ENCODE peak calls at places on chromosomes 2 and 18, in four cellular contexts. P is cardiac muscle cell, D is right cardiac atrium, V is small intestine. C is an unnamed sample.

GRCh38 chr2:101792208-101792607 is 94.7 kb downstream of the MAP4K4 start:
- DNase-seq in P (no peak), D (no peak), V (no peak), C (no peak)

GRCh38 chr18:23519725-23520124 is 16.4 kb downstream of the RMC1 start:
- DNase-seq in P (no peak), D (no peak), V (no peak), C (no peak)

GRCh38 chr2:221532641-221533040 is 39.5 kb downstream of the EPHA4 start:
- DNase-seq in P (no peak), D (no peak), V (no peak), C (no peak)

GRCh38 chr2:25378731-25379490 is 37.2 kb upstream of the DNMT3A start:
- DNase-seq in P (no peak), D (no peak), V (no peak), C (peak; percentile 2)

GRCh38 chr2:19738707-19739106 is 163.1 kb downstream of the TTC32 start:
- DNase-seq in P (no peak), D (peak; percentile 75), V (no peak), C (no peak)

GRCh38 chr2:241692448-241692847 is 5.8 kb upstream of the DTYMK start:
- DNase-seq in P (no peak), D (no peak), V (no peak), C (peak; percentile 30)

GRCh38 chr18:9907867-9908266 is 5.9 kb upstream of the VAPA start:
- DNase-seq in P (no peak), D (no peak), V (no peak), C (no peak)

GRCh38 chr2:193103064-193103463 is 908.3 kb upstream of the TMEFF2 start:
- DNase-seq in P (no peak), D (no peak), V (peak; percentile 82), C (peak; percentile 4)

GRCh38 chr18:54444309-54444914 is 86.7 kb downstream of the C18orf54 start:
- DNase-seq in P (peak; percentile 63), D (peak; percentile 23), V (peak; percentile 45), C (peak; percentile 73)

GRCh38 chr2:36963106-36963505 is 3.2 kb downstream of the STRN start:
- DNase-seq in P (no peak), D (no peak), V (no peak), C (peak; percentile 26)

GRCh38 chr2:36963734-36964133 is 2.6 kb downstream of the STRN start:
- DNase-seq in P (no peak), D (no peak), V (no peak), C (no peak)

GRCh38 chr2:36965751-36966369 is 476 bp downstream of the STRN start:
- DNase-seq in P (peak; percentile 76), D (peak; percentile 19), V (peak; percentile 35), C (peak; percentile 73)

GRCh38 chr2:36965196-36965595 is 1.1 kb downstream of the STRN start:
- DNase-seq in P (no peak), D (no peak), V (peak; percentile 48), C (no peak)

DNA sequence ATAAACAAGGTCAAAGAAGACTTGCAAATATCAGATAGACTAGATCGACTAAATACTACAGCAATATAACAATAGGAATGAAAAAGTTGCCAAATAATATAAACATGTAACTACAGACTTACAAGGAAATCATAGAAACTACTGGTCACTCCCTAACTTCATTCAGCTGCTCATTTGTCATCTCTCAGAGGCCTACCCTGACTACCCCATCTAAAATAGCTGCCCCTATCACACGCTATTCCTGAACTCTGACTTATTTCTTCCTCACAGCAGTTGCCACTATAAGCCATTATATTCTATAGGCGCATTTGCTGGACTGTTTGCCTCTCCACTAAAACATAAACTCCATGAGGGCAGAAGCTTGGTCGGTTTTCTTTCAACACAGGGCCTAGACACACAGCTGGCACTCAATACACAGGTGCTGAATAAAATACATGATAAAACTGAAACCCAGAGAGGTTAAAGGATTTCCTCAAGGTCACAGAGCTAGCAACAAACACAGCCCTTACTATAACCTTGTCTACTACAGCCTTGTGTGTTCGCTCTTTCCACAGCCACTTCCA is 1.8 kb downstream of the STRN start:
- DNase-seq in P (no peak), D (no peak), V (no peak), C (no peak)
- H3K4me3 ChIP-seq in P (peak overlapping the region; percentile 70), D (peak overlapping the region; percentile 99), V (peak overlapping the region; percentile 10), C (no peak overlapping the region)

DNA sequence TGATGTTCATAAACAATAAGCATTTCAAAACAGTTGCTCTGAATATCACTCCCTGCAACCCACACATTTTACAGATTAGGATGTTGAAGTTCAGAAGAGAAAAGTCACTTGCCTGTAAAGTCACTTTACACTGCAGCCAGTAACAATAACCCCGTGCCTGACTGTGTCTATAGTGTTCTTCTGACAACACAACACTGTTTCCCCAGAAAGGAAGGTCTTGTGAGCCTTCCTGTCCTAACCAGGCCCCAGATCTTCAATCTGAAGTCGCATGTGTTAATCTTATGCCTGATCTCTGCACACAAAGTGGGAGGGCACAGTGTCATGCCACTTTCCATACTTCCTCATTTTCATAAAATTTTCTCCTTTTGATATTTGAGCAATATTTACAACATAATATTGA is 120.2 kb downstream of the FEZ2 start:
- DNase-seq in P (no peak), D (no peak), V (no peak), C (no peak)
- H3K27ac ChIP-seq in P (no peak overlapping the region), D (peak overlapping the region; percentile 60), V (no peak overlapping the region), C (peak overlapping the region; percentile 18)

DNA sequence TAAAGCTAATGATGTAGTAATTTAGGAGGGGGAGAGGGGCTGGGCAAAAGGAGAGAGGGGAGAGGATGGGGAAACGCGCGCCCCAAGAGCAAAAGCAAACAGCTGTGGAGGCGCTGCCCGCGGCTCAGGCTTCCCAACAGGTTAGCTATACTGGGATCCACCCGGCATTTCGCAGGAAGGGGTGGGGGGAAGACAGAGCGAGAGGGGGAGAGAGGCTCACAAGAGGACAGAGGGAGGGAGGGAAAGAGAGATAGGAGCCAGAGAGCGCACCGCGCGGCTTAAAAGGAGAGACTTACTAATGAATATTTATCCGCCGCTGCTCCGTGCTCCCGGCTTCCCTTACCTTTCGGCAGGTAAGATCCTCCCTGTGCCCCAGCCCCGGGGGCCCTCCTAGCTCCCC is 7.5 kb upstream of the SIX3 start:
- DNase-seq in P (no peak), D (no peak), V (no peak), C (no peak)
- H3K4me3 ChIP-seq in P (no peak overlapping the region), D (no peak overlapping the region), V (no peak overlapping the region), C (no peak overlapping the region)

DNA sequence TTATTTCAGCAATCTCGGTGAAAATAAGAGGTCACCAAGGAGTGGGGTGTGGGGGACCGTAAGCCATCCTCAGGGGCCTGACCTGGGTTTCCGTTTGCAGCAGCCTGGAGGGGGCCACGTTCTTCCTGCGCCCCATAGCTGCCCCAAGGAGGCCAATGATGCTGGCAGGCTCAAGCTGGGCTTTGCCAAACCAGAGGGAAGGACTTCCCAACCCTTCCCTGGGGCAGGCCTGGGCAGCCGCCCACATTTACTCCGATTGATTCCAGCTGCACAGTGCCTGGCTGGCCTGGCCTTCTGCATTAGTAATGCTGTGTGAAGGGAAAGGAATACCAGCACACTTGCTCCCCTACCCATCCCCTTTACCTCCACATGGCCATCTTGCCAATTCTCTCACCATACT is 360.6 kb upstream of the SLC14A2 start:
- DNase-seq in P (no peak), D (peak; percentile 86), V (no peak), C (no peak)
- H3K27ac ChIP-seq in P (no peak overlapping the region), D (peak overlapping the region; percentile 63), V (no peak overlapping the region), C (peak overlapping the region; percentile 64)

DNA sequence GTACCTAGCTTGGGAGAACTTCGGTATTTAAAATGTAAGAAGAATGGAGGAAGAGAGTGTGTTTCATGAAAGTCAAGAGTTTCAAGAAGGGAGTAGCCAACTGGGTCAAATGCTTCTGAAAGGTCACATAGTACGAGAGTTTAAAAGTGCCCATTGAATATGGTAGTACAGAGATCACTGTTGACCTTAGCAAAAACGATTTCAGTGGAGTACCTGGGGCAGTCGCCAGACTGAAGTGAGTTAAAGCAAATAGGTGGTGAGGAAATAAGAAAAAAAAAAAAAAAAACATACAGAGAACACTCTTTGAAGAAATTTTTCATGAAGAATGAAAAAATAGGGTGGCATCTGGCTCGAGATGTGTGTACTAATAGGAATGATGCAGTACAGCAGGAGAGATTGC is 11.5 kb downstream of the LIPT1 start:
- DNase-seq in P (no peak), D (no peak), V (no peak), C (no peak)
- H3K4me3 ChIP-seq in P (no peak overlapping the region), D (no peak overlapping the region), V (no peak overlapping the region), C (no peak overlapping the region)

DNA sequence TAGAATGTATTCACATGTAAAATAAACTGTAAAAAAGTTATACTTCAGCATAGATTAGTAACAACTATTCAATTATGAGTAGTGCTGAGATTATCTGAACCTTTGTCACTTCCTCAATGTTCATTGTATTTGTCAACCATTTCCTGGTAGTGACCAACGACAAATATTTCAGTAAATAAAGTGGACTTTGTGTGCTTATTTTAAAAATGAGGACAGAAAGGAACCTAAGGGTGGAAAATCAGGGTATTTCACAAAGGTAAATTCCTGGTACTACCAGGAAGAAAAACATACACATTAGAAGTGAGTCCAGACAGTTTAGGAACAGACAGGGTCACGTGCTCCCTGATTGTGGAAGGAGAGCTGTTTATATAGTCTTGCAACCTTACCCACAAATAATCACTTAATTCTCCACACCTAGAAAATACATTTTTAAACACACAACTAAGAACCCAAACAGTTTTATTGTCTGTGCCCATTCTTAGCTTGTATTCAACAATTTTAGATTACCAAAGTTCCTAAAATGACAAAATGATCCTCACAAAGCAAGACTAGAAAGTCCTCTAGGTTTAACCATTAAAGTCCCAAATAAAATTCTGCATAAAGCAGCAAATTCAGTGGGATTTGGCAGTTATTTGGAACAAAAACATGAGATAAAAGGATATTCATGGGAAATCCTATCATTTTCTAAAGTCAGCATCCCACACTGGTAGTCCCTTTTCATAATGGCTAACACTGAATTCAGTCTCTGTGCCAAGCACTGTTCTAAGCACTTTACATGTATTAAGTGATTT is 28.2 kb downstream of the PELI1 start:
- DNase-seq in P (no peak), D (no peak), V (peak; percentile 83), C (no peak)
- H3K27ac ChIP-seq in P (no peak overlapping the region), D (no peak overlapping the region), V (peak overlapping the region; percentile 87), C (peak overlapping the region; percentile 79)

GRCh38 chr18:78981652-78981955 is 2.0 kb downstream of the SALL3 start:
- DNase-seq in P (no peak), D (no peak), V (no peak), C (no peak)

GRCh38 chr18:78979682-78980278 is at the start of gene SALL3:
- DNase-seq in P (peak; percentile 47), D (no peak), V (no peak), C (no peak)

GRCh38 chr18:78979058-78979680 is 449 bp upstream of the SALL3 start:
- DNase-seq in P (peak; percentile 46), D (no peak), V (no peak), C (no peak)

GRCh38 chr18:78980777-78981651 is 1.4 kb downstream of the SALL3 start:
- DNase-seq in P (peak; percentile 53), D (no peak), V (no peak), C (no peak)

DNA sequence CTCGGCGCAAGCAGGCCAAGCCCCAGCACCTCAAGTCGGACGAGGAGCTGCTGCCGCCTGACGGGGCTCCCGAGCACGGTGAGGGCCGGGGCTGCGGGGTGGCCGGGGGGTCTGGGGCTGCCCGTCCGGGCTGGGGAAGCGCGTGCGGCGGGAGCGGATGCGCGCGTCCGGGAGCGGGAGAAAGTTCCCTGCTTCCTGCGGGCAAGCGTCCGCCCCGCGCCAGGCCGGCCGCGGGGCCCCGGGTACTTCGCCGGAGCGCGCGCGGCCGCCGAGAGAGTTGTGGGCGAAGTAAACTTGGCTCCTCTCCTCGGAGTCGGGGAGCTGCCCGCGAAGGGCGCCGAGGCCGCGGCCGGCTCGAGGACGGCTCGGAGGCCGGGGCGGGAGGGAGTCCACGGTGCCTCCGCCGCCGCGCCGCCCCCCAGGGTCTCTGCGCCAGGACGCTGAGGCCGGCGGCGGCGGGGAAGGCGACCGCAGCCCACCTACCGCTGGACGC is 707 bp downstream of the SALL3 start:
- DNase-seq in P (no peak), D (no peak), V (no peak), C (no peak)
- H3K4me3 ChIP-seq in P (peak overlapping the region; percentile 51), D (peak overlapping the region; percentile 58), V (peak overlapping the region; percentile 39), C (no peak overlapping the region)

C was measured in hepatocyte.